ENCODE peak calls at places on chromosome 15, in six cellular contexts. One of them, this sample, is unnamed.

GRCh38 chr15:78139564-78139963 is 8.3 kb upstream of the CIB2 start:
- DNase-seq in stimulated activated CD4-positive, alpha-beta T cell treated with anti-CD3 and anti-CD28 coated beads, Interleukin-12 subunit alpha, Interleukin-12 subunit beta, amount 100 ng/mL, for 24 hours: no peak
- DNase-seq in HEK293T: no peak
- DNase-seq in germinal center: no peak
- DNase-seq in PC-9: no peak
- DNase-seq in activated naive CD8-positive, alpha-beta T cell treated with anti-CD3 and anti-CD28 coated beads, Interleukin-2, amount 50 U/mL, for 16 hours: no peak
- DNase-seq in this sample: no peak

GRCh38 chr15:53869044-53869805 is 109.0 kb upstream of the UNC13C start:
- DNase-seq in activated naive CD8-positive, alpha-beta T cell treated with anti-CD3 and anti-CD28 coated beads, Interleukin-2, amount 50 U/mL, for 16 hours: no peak
- DNase-seq in PC-9: no peak
- DNase-seq in stimulated activated CD4-positive, alpha-beta T cell treated with anti-CD3 and anti-CD28 coated beads, Interleukin-12 subunit alpha, Interleukin-12 subunit beta, amount 100 ng/mL, for 24 hours: no peak
- DNase-seq in HEK293T: peak
- DNase-seq in germinal center: no peak
- DNase-seq in this sample: no peak

GRCh38 chr15:62524848-62525247 is 359.8 kb upstream of the C2CD4B start:
- DNase-seq in PC-9: no peak
- DNase-seq in stimulated activated CD4-positive, alpha-beta T cell treated with anti-CD3 and anti-CD28 coated beads, Interleukin-12 subunit alpha, Interleukin-12 subunit beta, amount 100 ng/mL, for 24 hours: no peak
- DNase-seq in HEK293T: no peak
- DNase-seq in activated naive CD8-positive, alpha-beta T cell treated with anti-CD3 and anti-CD28 coated beads, Interleukin-2, amount 50 U/mL, for 16 hours: no peak
- DNase-seq in germinal center: no peak
- DNase-seq in this sample: no peak

GRCh38 chr15:42736178-42736792 is 643 bp downstream of the CDAN1 start:
- DNase-seq in HEK293T: peak
- DNase-seq in germinal center: peak
- DNase-seq in PC-9: peak
- DNase-seq in activated naive CD8-positive, alpha-beta T cell treated with anti-CD3 and anti-CD28 coated beads, Interleukin-2, amount 50 U/mL, for 16 hours: no peak
- DNase-seq in stimulated activated CD4-positive, alpha-beta T cell treated with anti-CD3 and anti-CD28 coated beads, Interleukin-12 subunit alpha, Interleukin-12 subunit beta, amount 100 ng/mL, for 24 hours: no peak
- DNase-seq in this sample: no peak

GRCh38 chr15:44735482-44736260 is 657 bp upstream of the TRIM69 start:
- DNase-seq in HEK293T: no peak
- DNase-seq in stimulated activated CD4-positive, alpha-beta T cell treated with anti-CD3 and anti-CD28 coated beads, Interleukin-12 subunit alpha, Interleukin-12 subunit beta, amount 100 ng/mL, for 24 hours: peak
- DNase-seq in activated naive CD8-positive, alpha-beta T cell treated with anti-CD3 and anti-CD28 coated beads, Interleukin-2, amount 50 U/mL, for 16 hours: no peak
- DNase-seq in germinal center: no peak
- DNase-seq in PC-9: no peak
- DNase-seq in this sample: peak

GRCh38 chr15:44550256-44550655 is 13.3 kb downstream of the EIF3J start:
- DNase-seq in PC-9: no peak
- DNase-seq in stimulated activated CD4-positive, alpha-beta T cell treated with anti-CD3 and anti-CD28 coated beads, Interleukin-12 subunit alpha, Interleukin-12 subunit beta, amount 100 ng/mL, for 24 hours: no peak
- DNase-seq in germinal center: peak
- DNase-seq in HEK293T: no peak
- DNase-seq in activated naive CD8-positive, alpha-beta T cell treated with anti-CD3 and anti-CD28 coated beads, Interleukin-2, amount 50 U/mL, for 16 hours: no peak
- DNase-seq in this sample: no peak

GRCh38 chr15:59194639-59195325 is 11.9 kb upstream of the LDHAL6B start:
- DNase-seq in stimulated activated CD4-positive, alpha-beta T cell treated with anti-CD3 and anti-CD28 coated beads, Interleukin-12 subunit alpha, Interleukin-12 subunit beta, amount 100 ng/mL, for 24 hours: no peak
- DNase-seq in PC-9: no peak
- DNase-seq in germinal center: no peak
- DNase-seq in HEK293T: no peak
- DNase-seq in activated naive CD8-positive, alpha-beta T cell treated with anti-CD3 and anti-CD28 coated beads, Interleukin-2, amount 50 U/mL, for 16 hours: no peak
- DNase-seq in this sample: no peak

GRCh38 chr15:72592676-72593075 is 61.8 kb upstream of the GOLGA6B start:
- DNase-seq in PC-9: no peak
- DNase-seq in activated naive CD8-positive, alpha-beta T cell treated with anti-CD3 and anti-CD28 coated beads, Interleukin-2, amount 50 U/mL, for 16 hours: no peak
- DNase-seq in germinal center: no peak
- DNase-seq in HEK293T: no peak
- DNase-seq in stimulated activated CD4-positive, alpha-beta T cell treated with anti-CD3 and anti-CD28 coated beads, Interleukin-12 subunit alpha, Interleukin-12 subunit beta, amount 100 ng/mL, for 24 hours: no peak
- DNase-seq in this sample: no peak

GRCh38 chr15:29424118-29424517 is 154.5 kb upstream of the NSMCE3 start:
- DNase-seq in PC-9: no peak
- DNase-seq in activated naive CD8-positive, alpha-beta T cell treated with anti-CD3 and anti-CD28 coated beads, Interleukin-2, amount 50 U/mL, for 16 hours: no peak
- DNase-seq in HEK293T: no peak
- DNase-seq in germinal center: no peak
- DNase-seq in stimulated activated CD4-positive, alpha-beta T cell treated with anti-CD3 and anti-CD28 coated beads, Interleukin-12 subunit alpha, Interleukin-12 subunit beta, amount 100 ng/mL, for 24 hours: no peak
- DNase-seq in this sample: no peak

GRCh38 chr15:73752817-73753214 is 335 bp downstream of the INSYN1 start:
- DNase-seq in germinal center: peak
- DNase-seq in stimulated activated CD4-positive, alpha-beta T cell treated with anti-CD3 and anti-CD28 coated beads, Interleukin-12 subunit alpha, Interleukin-12 subunit beta, amount 100 ng/mL, for 24 hours: no peak
- DNase-seq in PC-9: no peak
- DNase-seq in activated naive CD8-positive, alpha-beta T cell treated with anti-CD3 and anti-CD28 coated beads, Interleukin-2, amount 50 U/mL, for 16 hours: no peak
- DNase-seq in HEK293T: peak
- DNase-seq in this sample: no peak